ENCODE peak calls at places on chromosomes 12 and 14, in ten cellular contexts. K is body of pancreas; T is mammary epithelial cell; O is CD8-positive, alpha-beta T cell; W is upper lobe of left lung; N is MCF 10A; I is adrenal gland; A is AG10803; U is choroid plexus epithelial cell; P is left ventricle myocardium inferior. E is an unnamed sample.

GRCh38 chr14:80664576-80664975 is 277.0 kb downstream of the CEP128 start:
- DNase-seq in U (peak), P (no peak), O (no peak), W (no peak), I (no peak), T (no peak), A (no peak), N (no peak), K (no peak), E (no peak)

GRCh38 chr12:120197542-120197887 is 3.0 kb upstream of the GCN1 start:
- DNase-seq in P (no peak), A (no peak), I (no peak), U (no peak), O (no peak), K (no peak), W (no peak), N (no peak), T (no peak), E (no peak)

GRCh38 chr12:67750528-67751183 is 102.1 kb downstream of the DYRK2 start:
- DNase-seq in U (no peak), A (no peak), K (no peak), T (no peak), N (no peak), W (no peak), I (no peak), P (no peak), O (no peak), E (no peak)

GRCh38 chr14:105554022-105554421 is 27.6 kb downstream of the TMEM121 start:
- DNase-seq in W (no peak), U (no peak), A (no peak), O (no peak), K (no peak), T (no peak), I (no peak), N (no peak), P (no peak), E (no peak)

GRCh38 chr12:121467638-121468403 is 67.9 kb downstream of the RNF34 start:
- DNase-seq in O (no peak), W (no peak), N (peak), K (peak), T (no peak), U (peak), I (peak), A (no peak), P (no peak), E (no peak)

GRCh38 chr12:46562625-46563228 is 190.2 kb upstream of the SLC38A2 start:
- DNase-seq in P (no peak), N (peak), A (peak), T (peak), K (no peak), O (no peak), U (peak), I (peak), W (no peak), E (no peak)

GRCh38 chr14:64612021-64612380 is 62.2 kb downstream of the PPP1R36 start:
- DNase-seq in A (peak), O (no peak), K (no peak), W (no peak), I (no peak), N (no peak), P (no peak), U (peak), T (no peak), E (no peak)

GRCh38 chr14:22821193-22822016 is 6.2 kb upstream of the SLC7A7 start:
- DNase-seq in P (no peak), A (no peak), K (peak), N (no peak), T (no peak), I (no peak), O (no peak), W (no peak), U (peak), E (no peak)

GRCh38 chr14:76509291-76509690 is 133.4 kb downstream of the ESRRB start:
- DNase-seq in I (no peak), W (no peak), K (no peak), O (no peak), N (no peak), P (no peak), T (no peak), U (no peak), A (no peak), E (no peak)
- TF ChIP-seq CTCF in I (no peak), W (no peak), K (no peak), O (no peak), N (no peak), P (no peak), T (no peak), U (no peak), A (no peak), E (no peak)

GRCh38 chr12:92890601-92891106 is 38.4 kb downstream of the EEA1 start:
- DNase-seq in P (no peak), A (no peak), T (no peak), O (no peak), N (no peak), I (no peak), U (no peak), W (no peak), K (no peak), E (no peak)
- TF ChIP-seq CTCF in P (no peak), A (no peak), T (no peak), O (no peak), N (no peak), I (no peak), U (no peak), W (no peak), K (no peak), E (no peak)

GRCh38 chr14:76848879-76849278 is 22.7 kb downstream of the LRRC74A start:
- DNase-seq in T (no peak), K (no peak), A (no peak), W (no peak), N (no peak), U (no peak), I (no peak), P (no peak), O (no peak), E (no peak)

GRCh38 chr14:76846331-76847047 is 20.3 kb downstream of the LRRC74A start:
- DNase-seq in O (no peak), N (no peak), K (no peak), U (no peak), W (no peak), I (no peak), T (no peak), P (no peak), A (no peak), E (no peak)

GRCh38 chr14:76842414-76842813 is 16.2 kb downstream of the LRRC74A start:
- DNase-seq in N (no peak), P (no peak), A (no peak), U (no peak), W (no peak), T (no peak), I (no peak), K (no peak), O (no peak), E (no peak)

GRCh38 chr14:76844223-76844622 is 18.0 kb downstream of the LRRC74A start:
- DNase-seq in N (peak), T (no peak), W (no peak), A (peak), K (peak), O (peak), U (peak), P (peak), I (peak), E (no peak)
- TF ChIP-seq CTCF in N (no peak), T (no peak), W (peak), A (peak), K (peak), O (peak), U (peak), P (peak), I (peak), E (no peak)

GRCh38 chr14:79544671-79545070 is 666.6 kb downstream of the DIO2 start:
- DNase-seq in P (no peak), A (peak), U (peak), O (no peak), I (no peak), T (no peak), W (no peak), N (no peak), K (no peak), E (no peak)
- TF ChIP-seq CTCF in P (no peak), A (no peak), U (no peak), O (no peak), I (no peak), T (no peak), W (no peak), N (no peak), K (no peak), E (no peak)

DNA sequence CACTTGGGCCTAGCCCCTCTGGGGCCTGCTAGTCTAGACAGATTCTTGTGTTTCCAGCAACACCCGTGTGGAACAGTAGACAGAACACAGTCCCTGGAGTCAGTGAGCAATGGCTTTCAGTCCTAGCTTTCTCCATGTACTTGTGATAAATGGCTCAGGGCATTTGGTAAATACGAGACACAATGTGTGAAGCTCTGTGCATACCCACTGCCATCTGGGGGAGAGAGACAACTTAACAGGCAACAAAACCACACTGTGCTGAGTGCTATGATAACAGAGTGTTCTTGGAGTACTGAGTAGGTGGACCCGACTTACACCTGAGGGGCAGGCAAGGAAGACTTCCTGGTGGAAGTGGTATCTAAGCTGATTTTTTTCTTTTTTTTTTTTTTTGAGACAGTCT is 86.3 kb upstream of the TBX3 start:
- DNase-seq in U (no peak), N (no peak), I (no peak), O (no peak), P (no peak), A (no peak), K (no peak), T (no peak), W (no peak), E (no peak)
- TF ChIP-seq CTCF in U (no peak), N (no peak), I (no peak), O (no peak), P (no peak), A (no peak), K (no peak), T (no peak), W (no peak), E (no peak)

GRCh38 chr12:53065975-53066593 is 13.1 kb downstream of the SPRYD3 start:
- DNase-seq in T (peak), P (peak), K (peak), A (peak), I (peak), U (peak), O (peak), N (peak), W (no peak), E (peak)
- TF ChIP-seq CTCF in T (peak), P (peak), K (peak), A (peak), I (peak), U (peak), O (peak), N (peak), W (peak), E (peak)

DNA sequence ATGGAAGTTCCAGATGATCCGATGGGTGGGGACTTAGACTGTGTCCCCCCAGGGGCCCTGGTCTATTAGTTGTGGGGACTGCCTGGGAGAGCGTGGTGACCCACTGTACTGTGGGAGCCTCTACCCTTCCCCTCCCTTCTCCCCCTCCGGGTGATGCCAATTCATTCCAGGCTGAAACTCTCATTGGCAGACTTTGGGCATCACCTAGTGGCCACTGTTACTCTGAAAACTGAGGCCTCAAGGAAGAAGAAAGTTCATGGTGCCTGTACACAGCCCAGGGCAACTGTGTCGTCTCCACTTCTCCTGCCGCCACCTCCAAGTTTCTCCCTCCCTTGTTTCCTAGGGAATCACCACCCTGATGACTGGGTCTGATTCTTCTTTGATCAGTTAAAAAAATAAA is 173.6 kb upstream of the ALG10B start:
- DNase-seq in N (no peak), K (no peak), A (no peak), T (no peak), U (no peak), P (no peak), I (no peak), O (no peak), W (no peak), E (no peak)
- TF ChIP-seq CTCF in N (no peak), K (peak), A (no peak), T (no peak), U (no peak), P (no peak), I (no peak), O (no peak), W (no peak), E (no peak)